ENCODE peak calls at places on chromosomes 3 and 15, in ten cellular contexts. F is fibroblast of pulmonary artery; R is stimulated activated CD8-positive, alpha-beta memory T cell treated with anti-CD3 and anti-CD28 coated beads, Interleukin-4, amount 100 ng/mL, for 4 hours; O is HFF-Myc; Q is IMR-90; W is activated T-helper 1 cell treated with anti-CD3 and anti-CD28 coated beads, Interleukin-12 subunit alpha, Interleukin-12 subunit beta, Interleukin-2, Interleukin-4 antibody, amounts not matched to agents 30 ng/mL and 10 ng/mL and 1 ng/mL, durations not matched to agents 14 hours and 24 hours and 36 hours; D is LHCN-M2; N is hepatic stellate cell; U is DMS 273 treated with DMSO at 0.1 percent for 48 hours; P is activated naive CD4-positive, alpha-beta T cell treated with Interleukin-2 at 50 U/mL for 16 hours. B is an unnamed sample.

GRCh38 chr3:198113219-198114053 is 153.4 kb downstream of the LMLN start:
- DNase-seq in F (no peak), R (no peak), O (no peak), Q (no peak), W (no peak), D (no peak), N (peak), U (no peak), P (no peak), B (no peak)

GRCh38 chr15:47376190-47376589 is 341.1 kb upstream of the SEMA6D start:
- DNase-seq in F (no peak), R (no peak), O (no peak), Q (no peak), W (no peak), D (no peak), N (no peak), U (no peak), P (no peak), B (no peak)

GRCh38 chr3:162780313-162780712 is 1283.7 kb downstream of the OTOL1 start:
- DNase-seq in F (peak), R (no peak), O (no peak), Q (no peak), W (no peak), D (peak), N (no peak), U (no peak), P (no peak), B (peak)

GRCh38 chr15:56228352-56228751 is 15.3 kb downstream of the RFX7 start:
- DNase-seq in F (no peak), R (no peak), O (no peak), Q (no peak), W (no peak), D (no peak), N (no peak), U (no peak), P (no peak), B (no peak)

GRCh38 chr15:25247418-25248030 is 191.3 kb downstream of the UBE3A start:
- DNase-seq in F (no peak), R (no peak), O (no peak), Q (no peak), W (no peak), D (no peak), N (no peak), U (no peak), P (no peak), B (no peak)

GRCh38 chr3:127694467-127695215 is 21.9 kb downstream of the ABTB1 start:
- DNase-seq in F (no peak), R (no peak), O (no peak), Q (peak), W (no peak), D (peak), N (no peak), U (peak), P (peak), B (peak)

GRCh38 chr15:41877631-41878354 is 16.1 kb downstream of the SPTBN5 start:
- DNase-seq in F (no peak), R (no peak), O (no peak), Q (no peak), W (no peak), D (no peak), N (no peak), U (no peak), P (no peak), B (no peak)

GRCh38 chr3:108131795-108132134 is 40.9 kb upstream of the CD47 start:
- DNase-seq in F (no peak), R (no peak), O (no peak), Q (no peak), W (no peak), D (no peak), N (no peak), U (no peak), P (no peak), B (no peak)

GRCh38 chr15:73225358-73226015 is 143.3 kb downstream of the HCN4 start:
- DNase-seq in F (no peak), R (no peak), O (no peak), Q (no peak), W (no peak), D (no peak), N (no peak), U (no peak), P (peak), B (no peak)

GRCh38 chr15:89898628-89899302 is 5.0 kb upstream of the AP3S2 start:
- DNase-seq in F (peak), R (no peak), O (no peak), Q (peak), W (peak), D (peak), N (peak), U (no peak), P (peak), B (peak)

GRCh38 chr15:25860885-25861866 is 2.0 kb downstream of the ATP10A start:
- DNase-seq in F (no peak), R (no peak), O (no peak), Q (no peak), W (no peak), D (no peak), N (peak), U (no peak), P (no peak), B (no peak)

GRCh38 chr3:89467886-89468479 is 360.6 kb downstream of the EPHA3 start:
- DNase-seq in F (no peak), R (no peak), O (no peak), Q (no peak), W (no peak), D (no peak), N (no peak), U (no peak), P (no peak), B (no peak)

GRCh38 chr15:88704791-88705768 is 66.3 kb downstream of the ISG20 start:
- DNase-seq in F (peak), R (no peak), O (no peak), Q (no peak), W (no peak), D (peak), N (peak), U (peak), P (no peak), B (no peak)

GRCh38 chr15:82540055-82540983 is at the start of gene RPS17:
- DNase-seq in F (peak), R (peak), O (peak), Q (peak), W (peak), D (peak), N (peak), U (no peak), P (peak), B (peak)